ENCODE peak calls at places on chromosomes 2 and 18, in six cellular contexts. O is GM23338, Z is hepatocyte, N is GM23248, G is neural progenitor cell, T is MM.1S. A is an unnamed sample.

GRCh38 chr18:7452331-7452730 is 114.8 kb upstream of the PTPRM start:
- DNase-seq in O (peak), Z (peak), N (peak), G (peak), T (peak), A (peak)

GRCh38 chr2:229071292-229071976 is 199.7 kb downstream of the PID1 start:
- DNase-seq in O (no peak), Z (no peak), N (no peak), G (no peak), T (no peak), A (no peak)

GRCh38 chr18:45320724-45321123 is 294.6 kb upstream of the SLC14A2 start:
- DNase-seq in O (no peak), Z (peak), N (peak), G (no peak), T (no peak), A (no peak)

GRCh38 chr2:182784777-182785176 is 68.7 kb downstream of the DNAJC10 start:
- DNase-seq in O (peak), Z (peak), N (peak), G (peak), T (peak), A (peak)

GRCh38 chr2:56018202-56018601 is 94.6 kb upstream of the EFEMP1 start:
- DNase-seq in O (no peak), Z (no peak), N (no peak), G (peak), T (no peak), A (no peak)

GRCh38 chr2:176554107-176555048 is 285.1 kb downstream of the MTX2 start:
- DNase-seq in O (peak), Z (peak), N (peak), G (peak), T (peak), A (peak)

GRCh38 chr2:138615257-138615656 is 113.7 kb downstream of the SPOPL start:
- DNase-seq in O (no peak), Z (no peak), N (peak), G (no peak), T (no peak), A (no peak)

GRCh38 chr2:238256594-238257104 is 16.8 kb upstream of the HES6 start:
- DNase-seq in O (peak), Z (peak), N (peak), G (peak), T (peak), A (peak)

GRCh38 chr2:164717000-164717597 is 95.8 kb upstream of the GRB14 start:
- DNase-seq in O (peak), Z (peak), N (peak), G (peak), T (peak), A (peak)

GRCh38 chr2:95047629-95048510 is 22.4 kb downstream of the MAL start:
- DNase-seq in O (no peak), Z (no peak), N (no peak), G (no peak), T (no peak), A (no peak)

GRCh38 chr2:96074156-96074555 is 39.4 kb upstream of the GPAT2 start:
- DNase-seq in O (no peak), Z (no peak), N (no peak), G (no peak), T (no peak), A (no peak)

GRCh38 chr2:17878222-17879136 is at the start of gene KCNS3:
- DNase-seq in O (peak), Z (peak), N (peak), G (peak), T (peak), A (peak)

GRCh38 chr2:74864728-74865722 is 31.1 kb downstream of the HK2 start:
- DNase-seq in O (peak), Z (no peak), N (peak), G (no peak), T (no peak), A (no peak)

GRCh38 chr18:42330296-42330695 is 375.3 kb downstream of the PIK3C3 start:
- DNase-seq in O (peak), Z (no peak), N (no peak), G (no peak), T (no peak), A (no peak)

GRCh38 chr18:48170651-48171050 is 238.5 kb downstream of the ZBTB7C start:
- DNase-seq in O (no peak), Z (no peak), N (no peak), G (no peak), T (no peak), A (no peak)

GRCh38 chr2:20571644-20572215 is 79.2 kb downstream of the HS1BP3 start:
- DNase-seq in O (no peak), Z (no peak), N (no peak), G (no peak), T (no peak), A (no peak)

GRCh38 chr2:159172403-159172802 is 114.1 kb downstream of the WDSUB1 start:
- DNase-seq in O (no peak), Z (no peak), N (no peak), G (no peak), T (no peak), A (no peak)

GRCh38 chr18:11047156-11047555 is 102.2 kb downstream of the PIEZO2 start:
- DNase-seq in O (no peak), Z (peak), N (no peak), G (no peak), T (no peak), A (no peak)

GRCh38 chr2:203432811-203433210 is 102.3 kb downstream of the RAPH1 start:
- DNase-seq in O (no peak), Z (no peak), N (no peak), G (no peak), T (peak), A (peak)

GRCh38 chr2:218780026-218780425 is 1.9 kb upstream of the CYP27A1 start:
- DNase-seq in O (no peak), Z (no peak), N (no peak), G (no peak), T (no peak), A (no peak)

GRCh38 chr2:37711308-37711731 is 39.9 kb upstream of the CDC42EP3 start:
- DNase-seq in O (peak), Z (peak), N (peak), G (peak), T (peak), A (no peak)

GRCh38 chr2:120656273-120656960 is 79.3 kb upstream of the GLI2 start:
- DNase-seq in O (no peak), Z (no peak), N (no peak), G (no peak), T (no peak), A (no peak)

GRCh38 chr2:236049981-236050380 is 118.2 kb downstream of the GBX2 start:
- DNase-seq in O (no peak), Z (no peak), N (no peak), G (no peak), T (peak), A (no peak)

GRCh38 chr2:106062627-106063026 is 131.5 kb downstream of the UXS1 start:
- DNase-seq in O (no peak), Z (no peak), N (peak), G (no peak), T (no peak), A (no peak)

GRCh38 chr2:43127208-43127940 is 99.0 kb downstream of the ZFP36L2 start:
- DNase-seq in O (peak), Z (no peak), N (peak), G (peak), T (peak), A (peak)

GRCh38 chr2:225668606-225669266 is 269.2 kb downstream of the NYAP2 start:
- DNase-seq in O (peak), Z (peak), N (peak), G (peak), T (peak), A (peak)

GRCh38 chr2:134416637-134417036 is 162.8 kb downstream of the MGAT5 start:
- DNase-seq in O (no peak), Z (no peak), N (no peak), G (no peak), T (no peak), A (no peak)

GRCh38 chr2:215465246-215465645 is 29.4 kb upstream of the FN1 start:
- DNase-seq in O (no peak), Z (no peak), N (no peak), G (no peak), T (no peak), A (no peak)

GRCh38 chr18:48541026-48541746 is 2.4 kb downstream of the CTIF start:
- DNase-seq in O (peak), Z (peak), N (peak), G (peak), T (peak), A (no peak)

GRCh38 chr2:67048314-67048713 is 348.8 kb upstream of the ETAA1 start:
- DNase-seq in O (peak), Z (no peak), N (no peak), G (no peak), T (no peak), A (peak)

GRCh38 chr2:132544045-132544630 is 125.9 kb downstream of the LYPD1 start:
- DNase-seq in O (no peak), Z (peak), N (no peak), G (no peak), T (peak), A (no peak)
- TF ChIP-seq EZH2phosphoT487 in O (no peak), Z (no peak), N (no peak), G (no peak), T (no peak), A (no peak)

DNA sequence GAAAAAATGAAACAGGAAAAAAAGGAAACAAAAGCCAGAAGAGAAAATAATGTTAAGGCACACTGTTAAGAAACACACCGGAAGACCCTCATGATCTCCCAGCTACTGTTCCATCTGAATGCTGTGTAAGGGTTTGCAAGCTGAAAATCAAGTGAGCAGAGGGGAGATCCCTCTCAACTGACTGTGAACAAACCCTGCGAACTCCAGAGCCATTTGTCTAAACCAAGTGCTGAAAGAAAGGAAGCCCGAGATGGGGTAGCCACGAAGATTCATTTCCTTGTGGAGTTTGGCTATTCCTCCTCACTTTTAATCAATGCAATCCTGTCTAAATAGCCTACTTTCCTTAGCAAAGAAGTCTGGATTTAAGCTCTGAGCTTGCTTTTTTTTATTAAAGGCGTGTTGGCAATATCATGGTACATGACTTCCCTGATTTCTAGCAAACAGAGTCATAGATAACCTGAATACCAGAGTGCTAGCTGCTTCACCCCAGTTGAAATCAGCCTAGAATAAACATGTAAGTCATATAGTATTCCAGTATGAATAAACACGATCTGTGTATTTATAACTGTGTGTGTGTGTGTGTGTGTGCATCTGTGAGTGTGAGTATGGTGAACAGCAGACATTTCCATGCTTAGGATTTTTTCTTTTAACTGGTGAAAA is 365.2 kb downstream of the ZNF521 start:
- DNase-seq in O (peak), Z (no peak), N (peak), G (peak), T (no peak), A (no peak)
- H2AFZ ChIP-seq in O (peak), Z (no peak), N (peak), G (peak), T (no peak), A (peak)

GRCh38 chr2:174603280-174603679 is 5.7 kb upstream of the WIPF1 start:
- DNase-seq in O (peak), Z (no peak), N (peak), G (peak), T (peak), A (peak)
- TF ChIP-seq EZH2phosphoT487 in O (no peak), Z (no peak), N (no peak), G (no peak), T (no peak), A (no peak)

GRCh38 chr2:191571163-191571769 is 106.7 kb upstream of the NABP1 start:
- DNase-seq in O (peak), Z (peak), N (peak), G (peak), T (peak), A (peak)
- H2AFZ ChIP-seq in O (peak), Z (peak), N (peak), G (peak), T (peak), A (no peak)

GRCh38 chr2:31398881-31399280 is 15.7 kb downstream of the XDH start:
- DNase-seq in O (no peak), Z (no peak), N (no peak), G (no peak), T (no peak), A (no peak)

GRCh38 chr2:31404302-31404701 is 10.2 kb downstream of the XDH start:
- DNase-seq in O (no peak), Z (no peak), N (no peak), G (no peak), T (no peak), A (no peak)

GRCh38 chr2:31404827-31405226 is 9.7 kb downstream of the XDH start:
- DNase-seq in O (no peak), Z (no peak), N (no peak), G (no peak), T (no peak), A (no peak)

GRCh38 chr2:31402388-31402787 is 12.2 kb downstream of the XDH start:
- DNase-seq in O (no peak), Z (no peak), N (peak), G (peak), T (no peak), A (no peak)

GRCh38 chr2:31401580-31401979 is 13.0 kb downstream of the XDH start:
- DNase-seq in O (no peak), Z (no peak), N (peak), G (no peak), T (no peak), A (no peak)
- TF ChIP-seq EZH2phosphoT487 in O (no peak), Z (no peak), N (no peak), G (no peak), T (no peak), A (no peak)

GRCh38 chr2:5911801-5912200 is 219.6 kb downstream of the SOX11 start:
- DNase-seq in O (no peak), Z (peak), N (no peak), G (no peak), T (no peak), A (no peak)
- H2AFZ ChIP-seq in O (no peak), Z (no peak), N (no peak), G (no peak), T (no peak), A (no peak)

A was measured in OCI-LY7.